ENCODE peak calls at places on chromosomes 3 and 15, in five cellular contexts. F is GM03348; I is T follicular helper cell; B is NAMALWA; W is activated CD8-positive, alpha-beta T cell treated with anti-CD3 and anti-CD28 coated beads for 36 hours. P is an unnamed sample.
A peak's percentile ranks its signal among the peaks of the same experiment; 100 is the strongest.

GRCh38 chr3:140247775-140248174 is 312.8 kb downstream of the CLSTN2 start:
- DNase-seq in I (no peak), F (no peak), W (no peak), B (no peak), P (no peak)

GRCh38 chr3:194871143-194871863 is 185.6 kb downstream of the FAM43A start:
- DNase-seq in W (no peak), I (no peak), B (peak; percentile 20), F (peak; percentile 90), P (no peak)

GRCh38 chr15:29044506-29044905 is 158.7 kb downstream of the APBA2 start:
- DNase-seq in W (no peak), I (no peak), B (no peak), F (no peak), P (no peak)

GRCh38 chr3:62201438-62202035 is 171.8 kb downstream of the FEZF2 start:
- DNase-seq in B (peak; percentile 40), I (no peak), F (peak; percentile 67), W (no peak), P (no peak)

GRCh38 chr15:73965730-73966103 is 26.4 kb downstream of the STOML1 start:
- DNase-seq in F (no peak), W (peak; percentile 40), I (no peak), B (peak; percentile 85), P (peak; percentile 93)

GRCh38 chr3:133998691-133999241 is 31.0 kb downstream of the SLCO2A1 start:
- DNase-seq in W (no peak), B (no peak), F (no peak), I (no peak), P (no peak)

GRCh38 chr15:100705065-100705464 is 102.7 kb downstream of the ASB7 start:
- DNase-seq in W (no peak), I (no peak), F (no peak), B (no peak), P (no peak)

GRCh38 chr3:177410734-177411133 is 213.5 kb upstream of the TBL1XR1 start:
- DNase-seq in F (no peak), W (peak; percentile 28), I (no peak), B (peak; percentile 9), P (peak; percentile 83)